ENCODE peak calls at places on chromosomes 12 and 14, in nine cellular contexts. One of them, this sample, is unnamed.

GRCh38 chr12:47722136-47722834 is 3.0 kb downstream of the ENDOU start:
- DNase-seq in kidney tubule cell: no peak
- DNase-seq in progenitor cell of endocrine pancreas: no peak
- DNase-seq in choroid plexus epithelial cell: no peak
- DNase-seq in renal cortical epithelial cell: no peak
- DNase-seq in A549: no peak
- DNase-seq in coronary artery: no peak
- DNase-seq in endothelial cell: no peak
- DNase-seq in stimulated activated CD4-positive, alpha-beta T cell treated with anti-CD3 and anti-CD28 coated beads, Interleukin-4, amount 100 ng/mL, for 1 hour: no peak
- DNase-seq in this sample: no peak

GRCh38 chr12:109273354-109273753 is 35.7 kb downstream of the FOXN4 start:
- DNase-seq in A549: no peak
- DNase-seq in stimulated activated CD4-positive, alpha-beta T cell treated with anti-CD3 and anti-CD28 coated beads, Interleukin-4, amount 100 ng/mL, for 1 hour: no peak
- DNase-seq in progenitor cell of endocrine pancreas: no peak
- DNase-seq in endothelial cell: no peak
- DNase-seq in renal cortical epithelial cell: no peak
- DNase-seq in choroid plexus epithelial cell: no peak
- DNase-seq in kidney tubule cell: no peak
- DNase-seq in coronary artery: no peak
- DNase-seq in this sample: no peak

GRCh38 chr12:98352835-98353234 is 162.6 kb upstream of the TMPO start:
- DNase-seq in coronary artery: no peak
- DNase-seq in renal cortical epithelial cell: peak
- DNase-seq in choroid plexus epithelial cell: peak
- DNase-seq in progenitor cell of endocrine pancreas: no peak
- DNase-seq in endothelial cell: no peak
- DNase-seq in stimulated activated CD4-positive, alpha-beta T cell treated with anti-CD3 and anti-CD28 coated beads, Interleukin-4, amount 100 ng/mL, for 1 hour: no peak
- DNase-seq in A549: peak
- DNase-seq in kidney tubule cell: no peak
- DNase-seq in this sample: no peak

GRCh38 chr12:1619599-1619998 is 9.4 kb upstream of the WNT5B start:
- DNase-seq in coronary artery: no peak
- DNase-seq in kidney tubule cell: no peak
- DNase-seq in endothelial cell: no peak
- DNase-seq in choroid plexus epithelial cell: no peak
- DNase-seq in progenitor cell of endocrine pancreas: no peak
- DNase-seq in A549: no peak
- DNase-seq in renal cortical epithelial cell: no peak
- DNase-seq in stimulated activated CD4-positive, alpha-beta T cell treated with anti-CD3 and anti-CD28 coated beads, Interleukin-4, amount 100 ng/mL, for 1 hour: no peak
- DNase-seq in this sample: no peak

GRCh38 chr12:27177716-27178115 is 66.4 kb upstream of the STK38L start:
- DNase-seq in stimulated activated CD4-positive, alpha-beta T cell treated with anti-CD3 and anti-CD28 coated beads, Interleukin-4, amount 100 ng/mL, for 1 hour: no peak
- DNase-seq in renal cortical epithelial cell: peak
- DNase-seq in A549: no peak
- DNase-seq in coronary artery: no peak
- DNase-seq in kidney tubule cell: peak
- DNase-seq in choroid plexus epithelial cell: peak
- DNase-seq in progenitor cell of endocrine pancreas: no peak
- DNase-seq in endothelial cell: no peak
- DNase-seq in this sample: peak

GRCh38 chr14:70282666-70283065 is 76.8 kb downstream of the COX16 start:
- DNase-seq in progenitor cell of endocrine pancreas: no peak
- DNase-seq in A549: no peak
- DNase-seq in endothelial cell: no peak
- DNase-seq in stimulated activated CD4-positive, alpha-beta T cell treated with anti-CD3 and anti-CD28 coated beads, Interleukin-4, amount 100 ng/mL, for 1 hour: no peak
- DNase-seq in choroid plexus epithelial cell: no peak
- DNase-seq in renal cortical epithelial cell: no peak
- DNase-seq in kidney tubule cell: no peak
- DNase-seq in coronary artery: no peak
- DNase-seq in this sample: no peak

GRCh38 chr14:79543966-79544365 is 667.3 kb downstream of the DIO2 start:
- DNase-seq in coronary artery: no peak
- DNase-seq in renal cortical epithelial cell: peak
- DNase-seq in A549: peak
- DNase-seq in kidney tubule cell: peak
- DNase-seq in progenitor cell of endocrine pancreas: no peak
- DNase-seq in choroid plexus epithelial cell: peak
- DNase-seq in stimulated activated CD4-positive, alpha-beta T cell treated with anti-CD3 and anti-CD28 coated beads, Interleukin-4, amount 100 ng/mL, for 1 hour: no peak
- DNase-seq in endothelial cell: peak
- DNase-seq in this sample: no peak

GRCh38 chr12:105227879-105228278 is 8.1 kb downstream of the APPL2 start:
- DNase-seq in coronary artery: no peak
- DNase-seq in choroid plexus epithelial cell: no peak
- DNase-seq in kidney tubule cell: no peak
- DNase-seq in progenitor cell of endocrine pancreas: no peak
- DNase-seq in endothelial cell: no peak
- DNase-seq in A549: no peak
- DNase-seq in renal cortical epithelial cell: no peak
- DNase-seq in stimulated activated CD4-positive, alpha-beta T cell treated with anti-CD3 and anti-CD28 coated beads, Interleukin-4, amount 100 ng/mL, for 1 hour: no peak
- DNase-seq in this sample: no peak

GRCh38 chr14:99189201-99189801 is 82.7 kb downstream of the BCL11B start:
- DNase-seq in renal cortical epithelial cell: no peak
- DNase-seq in stimulated activated CD4-positive, alpha-beta T cell treated with anti-CD3 and anti-CD28 coated beads, Interleukin-4, amount 100 ng/mL, for 1 hour: no peak
- DNase-seq in kidney tubule cell: no peak
- DNase-seq in endothelial cell: no peak
- DNase-seq in coronary artery: no peak
- DNase-seq in choroid plexus epithelial cell: no peak
- DNase-seq in progenitor cell of endocrine pancreas: no peak
- DNase-seq in A549: no peak
- DNase-seq in this sample: no peak

GRCh38 chr14:30584058-30584630 is 25.2 kb downstream of the G2E3 start:
- DNase-seq in renal cortical epithelial cell: no peak
- DNase-seq in coronary artery: no peak
- DNase-seq in stimulated activated CD4-positive, alpha-beta T cell treated with anti-CD3 and anti-CD28 coated beads, Interleukin-4, amount 100 ng/mL, for 1 hour: no peak
- DNase-seq in A549: no peak
- DNase-seq in kidney tubule cell: no peak
- DNase-seq in progenitor cell of endocrine pancreas: no peak
- DNase-seq in endothelial cell: no peak
- DNase-seq in choroid plexus epithelial cell: peak
- DNase-seq in this sample: no peak

GRCh38 chr12:55687746-55688145 is 20.0 kb downstream of the ITGA7 start:
- DNase-seq in endothelial cell: no peak
- DNase-seq in A549: no peak
- DNase-seq in progenitor cell of endocrine pancreas: no peak
- DNase-seq in renal cortical epithelial cell: peak
- DNase-seq in choroid plexus epithelial cell: no peak
- DNase-seq in coronary artery: no peak
- DNase-seq in stimulated activated CD4-positive, alpha-beta T cell treated with anti-CD3 and anti-CD28 coated beads, Interleukin-4, amount 100 ng/mL, for 1 hour: peak
- DNase-seq in kidney tubule cell: peak
- DNase-seq in this sample: peak

GRCh38 chr14:77607741-77608302 is 8.6 kb downstream of the SPTLC2 start:
- DNase-seq in endothelial cell: peak
- DNase-seq in coronary artery: no peak
- DNase-seq in stimulated activated CD4-positive, alpha-beta T cell treated with anti-CD3 and anti-CD28 coated beads, Interleukin-4, amount 100 ng/mL, for 1 hour: no peak
- DNase-seq in renal cortical epithelial cell: no peak
- DNase-seq in A549: no peak
- DNase-seq in progenitor cell of endocrine pancreas: no peak
- DNase-seq in choroid plexus epithelial cell: no peak
- DNase-seq in kidney tubule cell: no peak
- DNase-seq in this sample: no peak

GRCh38 chr12:63997198-63997597 is 152.7 kb downstream of the SRGAP1 start:
- DNase-seq in endothelial cell: no peak
- DNase-seq in coronary artery: no peak
- DNase-seq in kidney tubule cell: no peak
- DNase-seq in stimulated activated CD4-positive, alpha-beta T cell treated with anti-CD3 and anti-CD28 coated beads, Interleukin-4, amount 100 ng/mL, for 1 hour: no peak
- DNase-seq in choroid plexus epithelial cell: peak
- DNase-seq in renal cortical epithelial cell: no peak
- DNase-seq in progenitor cell of endocrine pancreas: no peak
- DNase-seq in A549: no peak
- DNase-seq in this sample: peak

GRCh38 chr14:98120831-98121464 is 1151.0 kb downstream of the BCL11B start:
- DNase-seq in endothelial cell: no peak
- DNase-seq in progenitor cell of endocrine pancreas: no peak
- DNase-seq in choroid plexus epithelial cell: no peak
- DNase-seq in renal cortical epithelial cell: peak
- DNase-seq in coronary artery: no peak
- DNase-seq in kidney tubule cell: peak
- DNase-seq in A549: no peak
- DNase-seq in stimulated activated CD4-positive, alpha-beta T cell treated with anti-CD3 and anti-CD28 coated beads, Interleukin-4, amount 100 ng/mL, for 1 hour: no peak
- DNase-seq in this sample: peak

GRCh38 chr12:81078469-81079196 is 754 bp downstream of the ACSS3 start:
- DNase-seq in stimulated activated CD4-positive, alpha-beta T cell treated with anti-CD3 and anti-CD28 coated beads, Interleukin-4, amount 100 ng/mL, for 1 hour: no peak
- DNase-seq in coronary artery: no peak
- DNase-seq in progenitor cell of endocrine pancreas: no peak
- DNase-seq in choroid plexus epithelial cell: peak
- DNase-seq in kidney tubule cell: peak
- DNase-seq in endothelial cell: peak
- DNase-seq in A549: no peak
- DNase-seq in renal cortical epithelial cell: peak
- DNase-seq in this sample: no peak

GRCh38 chr14:74404435-74404834 is 21.6 kb downstream of the SYNDIG1L start:
- DNase-seq in renal cortical epithelial cell: no peak
- DNase-seq in progenitor cell of endocrine pancreas: no peak
- DNase-seq in kidney tubule cell: no peak
- DNase-seq in coronary artery: no peak
- DNase-seq in A549: no peak
- DNase-seq in choroid plexus epithelial cell: no peak
- DNase-seq in endothelial cell: no peak
- DNase-seq in stimulated activated CD4-positive, alpha-beta T cell treated with anti-CD3 and anti-CD28 coated beads, Interleukin-4, amount 100 ng/mL, for 1 hour: no peak
- DNase-seq in this sample: no peak

GRCh38 chr12:76784600-76785051 is 20.7 kb downstream of the ZDHHC17 start:
- DNase-seq in choroid plexus epithelial cell: peak
- DNase-seq in endothelial cell: no peak
- DNase-seq in progenitor cell of endocrine pancreas: no peak
- DNase-seq in renal cortical epithelial cell: peak
- DNase-seq in coronary artery: no peak
- DNase-seq in kidney tubule cell: peak
- DNase-seq in stimulated activated CD4-positive, alpha-beta T cell treated with anti-CD3 and anti-CD28 coated beads, Interleukin-4, amount 100 ng/mL, for 1 hour: no peak
- DNase-seq in A549: no peak
- DNase-seq in this sample: peak

GRCh38 chr12:132600048-132601032 is 10.0 kb downstream of the LRCOL1 start:
- DNase-seq in endothelial cell: peak
- DNase-seq in coronary artery: no peak
- DNase-seq in stimulated activated CD4-positive, alpha-beta T cell treated with anti-CD3 and anti-CD28 coated beads, Interleukin-4, amount 100 ng/mL, for 1 hour: no peak
- DNase-seq in A549: peak
- DNase-seq in renal cortical epithelial cell: peak
- DNase-seq in progenitor cell of endocrine pancreas: peak
- DNase-seq in choroid plexus epithelial cell: peak
- DNase-seq in kidney tubule cell: peak
- DNase-seq in this sample: peak

GRCh38 chr14:54579606-54580005 is 12.7 kb downstream of the SAMD4A start:
- DNase-seq in renal cortical epithelial cell: peak
- DNase-seq in coronary artery: no peak
- DNase-seq in kidney tubule cell: peak
- DNase-seq in progenitor cell of endocrine pancreas: no peak
- DNase-seq in endothelial cell: no peak
- DNase-seq in choroid plexus epithelial cell: peak
- DNase-seq in stimulated activated CD4-positive, alpha-beta T cell treated with anti-CD3 and anti-CD28 coated beads, Interleukin-4, amount 100 ng/mL, for 1 hour: no peak
- DNase-seq in A549: peak
- DNase-seq in this sample: no peak

This sample was measured in mammary epithelial cell.